ENCODE peak calls at places on chromosomes 11 and 22, in five cellular contexts. One of them, this sample, is unnamed.

GRCh38 chr11:118975771-118976709 is 4.5 kb downstream of the FOXR1 start:
- DNase-seq in neuronal stem cell: no peak
- DNase-seq in HCT116: no peak
- DNase-seq in fibroblast of lung: peak
- DNase-seq in keratinocyte: no peak
- DNase-seq in this sample: no peak

GRCh38 chr11:70164705-70165104 is 38.4 kb upstream of the FADD start:
- DNase-seq in fibroblast of lung: no peak
- DNase-seq in HCT116: no peak
- DNase-seq in neuronal stem cell: no peak
- DNase-seq in keratinocyte: no peak
- DNase-seq in this sample: no peak

GRCh38 chr11:78478536-78478935 is 60.9 kb upstream of the GAB2 start:
- DNase-seq in neuronal stem cell: no peak
- DNase-seq in fibroblast of lung: no peak
- DNase-seq in keratinocyte: no peak
- DNase-seq in HCT116: no peak
- DNase-seq in this sample: no peak

GRCh38 chr11:92295175-92296137 is 70.8 kb downstream of the FAT3 start:
- DNase-seq in neuronal stem cell: no peak
- DNase-seq in HCT116: no peak
- DNase-seq in fibroblast of lung: peak
- DNase-seq in keratinocyte: no peak
- DNase-seq in this sample: no peak

GRCh38 chr22:38271927-38272372 is 860 bp downstream of the TMEM184B start:
- DNase-seq in HCT116: no peak
- DNase-seq in fibroblast of lung: no peak
- DNase-seq in neuronal stem cell: no peak
- DNase-seq in keratinocyte: no peak
- DNase-seq in this sample: no peak

GRCh38 chr11:45560153-45560934 is 105.1 kb downstream of the CHST1 start:
- DNase-seq in keratinocyte: no peak
- DNase-seq in neuronal stem cell: no peak
- DNase-seq in HCT116: no peak
- DNase-seq in fibroblast of lung: no peak
- DNase-seq in this sample: peak

GRCh38 chr11:24661313-24661712 is 164.5 kb downstream of the LUZP2 start:
- DNase-seq in fibroblast of lung: no peak
- DNase-seq in neuronal stem cell: no peak
- DNase-seq in HCT116: no peak
- DNase-seq in keratinocyte: no peak
- DNase-seq in this sample: peak

GRCh38 chr11:46511352-46511751 is 82.5 kb downstream of the AMBRA1 start:
- DNase-seq in keratinocyte: no peak
- DNase-seq in fibroblast of lung: no peak
- DNase-seq in neuronal stem cell: no peak
- DNase-seq in HCT116: no peak
- DNase-seq in this sample: no peak

GRCh38 chr11:69377953-69378302 is 84.0 kb downstream of the MYEOV start:
- DNase-seq in HCT116: no peak
- DNase-seq in fibroblast of lung: no peak
- DNase-seq in keratinocyte: no peak
- DNase-seq in neuronal stem cell: no peak
- DNase-seq in this sample: no peak

GRCh38 chr22:43848366-43849171 is 13.7 kb downstream of the SULT4A1 start:
- DNase-seq in neuronal stem cell: no peak
- DNase-seq in keratinocyte: no peak
- DNase-seq in fibroblast of lung: peak
- DNase-seq in HCT116: peak
- DNase-seq in this sample: peak

DNA sequence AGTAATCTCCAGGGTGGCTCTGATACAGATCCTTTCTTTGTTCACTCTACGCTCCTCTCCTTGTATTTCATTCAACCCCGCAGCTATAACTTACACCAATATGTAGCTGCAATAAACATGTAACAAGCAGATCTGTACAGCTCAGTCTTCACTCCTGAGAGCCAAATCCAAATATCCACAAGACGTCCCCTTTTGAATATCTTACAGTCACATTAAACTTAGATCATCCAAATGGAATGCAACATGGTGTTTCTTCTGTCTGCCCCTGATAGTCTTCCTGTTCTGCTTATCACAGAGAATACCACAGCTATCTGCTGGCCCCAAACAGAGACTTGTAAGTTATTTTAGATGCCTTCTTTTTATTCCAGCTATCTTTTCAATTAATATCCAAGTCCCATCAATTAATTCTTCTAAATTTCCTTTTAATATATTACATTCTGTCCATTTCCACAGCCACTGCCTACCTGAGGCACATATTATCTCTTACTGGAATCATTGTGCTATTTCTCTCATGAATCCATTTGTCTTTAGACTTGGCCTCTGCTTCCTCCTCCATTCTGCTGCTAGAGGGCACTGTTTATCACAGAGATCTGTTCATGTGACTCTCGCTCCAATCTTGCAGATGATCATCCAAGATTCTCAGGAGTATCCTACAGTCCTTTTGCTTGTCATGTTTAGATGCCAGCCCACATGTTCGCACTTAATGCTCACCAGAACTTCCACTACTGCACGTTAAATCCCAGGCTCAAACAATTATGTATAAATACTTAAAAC is 908.6 kb downstream of the NTM start:
- DNase-seq in fibroblast of lung: peak
- DNase-seq in HCT116: no peak
- DNase-seq in neuronal stem cell: no peak
- DNase-seq in keratinocyte: no peak
- DNase-seq in this sample: no peak
- H2AFZ ChIP-seq in fibroblast of lung: no peak
- H2AFZ ChIP-seq in HCT116: no peak
- H2AFZ ChIP-seq in neuronal stem cell: no peak
- H2AFZ ChIP-seq in keratinocyte: no peak
- H2AFZ ChIP-seq in this sample: peak

GRCh38 chr22:46593211-46593676 is 26.9 kb upstream of the GRAMD4 start:
- DNase-seq in neuronal stem cell: no peak
- DNase-seq in HCT116: no peak
- DNase-seq in keratinocyte: no peak
- DNase-seq in fibroblast of lung: peak
- DNase-seq in this sample: no peak
- H2AFZ ChIP-seq in neuronal stem cell: no peak
- H2AFZ ChIP-seq in HCT116: no peak
- H2AFZ ChIP-seq in keratinocyte: no peak
- H2AFZ ChIP-seq in fibroblast of lung: no peak
- H2AFZ ChIP-seq in this sample: no peak

GRCh38 chr11:8205566-8205965 is 36.7 kb upstream of the RIC3 start:
- DNase-seq in neuronal stem cell: no peak
- DNase-seq in keratinocyte: no peak
- DNase-seq in HCT116: no peak
- DNase-seq in fibroblast of lung: no peak
- DNase-seq in this sample: no peak

GRCh38 chr11:8204596-8204995 is 35.8 kb upstream of the RIC3 start:
- DNase-seq in HCT116: no peak
- DNase-seq in fibroblast of lung: no peak
- DNase-seq in neuronal stem cell: no peak
- DNase-seq in keratinocyte: no peak
- DNase-seq in this sample: no peak

GRCh38 chr11:8206251-8207079 is 37.6 kb upstream of the RIC3 start:
- DNase-seq in keratinocyte: no peak
- DNase-seq in HCT116: no peak
- DNase-seq in neuronal stem cell: no peak
- DNase-seq in fibroblast of lung: peak
- DNase-seq in this sample: peak

GRCh38 chr11:8209208-8209807 is 40.5 kb upstream of the RIC3 start:
- DNase-seq in keratinocyte: no peak
- DNase-seq in fibroblast of lung: no peak
- DNase-seq in HCT116: no peak
- DNase-seq in neuronal stem cell: no peak
- DNase-seq in this sample: no peak

GRCh38 chr11:8207080-8208000 is 38.5 kb upstream of the RIC3 start:
- DNase-seq in HCT116: no peak
- DNase-seq in neuronal stem cell: no peak
- DNase-seq in fibroblast of lung: peak
- DNase-seq in keratinocyte: no peak
- DNase-seq in this sample: peak
- H2AFZ ChIP-seq in HCT116: no peak
- H2AFZ ChIP-seq in neuronal stem cell: peak
- H2AFZ ChIP-seq in fibroblast of lung: no peak
- H2AFZ ChIP-seq in keratinocyte: no peak
- H2AFZ ChIP-seq in this sample: no peak

GRCh38 chr11:128052912-128053641 is 534.3 kb downstream of the ETS1 start:
- DNase-seq in neuronal stem cell: no peak
- DNase-seq in fibroblast of lung: peak
- DNase-seq in HCT116: no peak
- DNase-seq in keratinocyte: no peak
- DNase-seq in this sample: peak
- H2AFZ ChIP-seq in neuronal stem cell: peak
- H2AFZ ChIP-seq in fibroblast of lung: peak
- H2AFZ ChIP-seq in HCT116: no peak
- H2AFZ ChIP-seq in keratinocyte: peak
- H2AFZ ChIP-seq in this sample: peak

GRCh38 chr22:31313366-31314147 is 21.3 kb upstream of the PIK3IP1 start:
- DNase-seq in fibroblast of lung: peak
- DNase-seq in neuronal stem cell: peak
- DNase-seq in keratinocyte: peak
- DNase-seq in HCT116: peak
- DNase-seq in this sample: peak
- H2AFZ ChIP-seq in fibroblast of lung: peak
- H2AFZ ChIP-seq in neuronal stem cell: peak
- H2AFZ ChIP-seq in keratinocyte: peak
- H2AFZ ChIP-seq in HCT116: peak
- H2AFZ ChIP-seq in this sample: peak

GRCh38 chr11:73140213-73141030 is 1.7 kb downstream of the FCHSD2 start:
- DNase-seq in fibroblast of lung: peak
- DNase-seq in HCT116: no peak
- DNase-seq in neuronal stem cell: peak
- DNase-seq in keratinocyte: no peak
- DNase-seq in this sample: peak
- H2AFZ ChIP-seq in fibroblast of lung: peak
- H2AFZ ChIP-seq in HCT116: no peak
- H2AFZ ChIP-seq in neuronal stem cell: peak
- H2AFZ ChIP-seq in keratinocyte: peak
- H2AFZ ChIP-seq in this sample: peak

GRCh38 chr11:30019481-30019880 is 2.7 kb upstream of the KCNA4 start:
- DNase-seq in fibroblast of lung: no peak
- DNase-seq in HCT116: no peak
- DNase-seq in neuronal stem cell: no peak
- DNase-seq in keratinocyte: no peak
- DNase-seq in this sample: no peak
- H2AFZ ChIP-seq in fibroblast of lung: no peak
- H2AFZ ChIP-seq in HCT116: no peak
- H2AFZ ChIP-seq in neuronal stem cell: no peak
- H2AFZ ChIP-seq in keratinocyte: no peak
- H2AFZ ChIP-seq in this sample: no peak

GRCh38 chr11:1217151-1217550 is 5.7 kb upstream of the MUC5B start:
- DNase-seq in HCT116: no peak
- DNase-seq in neuronal stem cell: no peak
- DNase-seq in keratinocyte: no peak
- DNase-seq in fibroblast of lung: no peak
- DNase-seq in this sample: no peak
- H2AFZ ChIP-seq in HCT116: no peak
- H2AFZ ChIP-seq in neuronal stem cell: no peak
- H2AFZ ChIP-seq in keratinocyte: no peak
- H2AFZ ChIP-seq in fibroblast of lung: no peak
- H2AFZ ChIP-seq in this sample: no peak

GRCh38 chr11:11501546-11502274 is 120.1 kb downstream of the GALNT18 start:
- DNase-seq in HCT116: no peak
- DNase-seq in keratinocyte: no peak
- DNase-seq in neuronal stem cell: no peak
- DNase-seq in fibroblast of lung: no peak
- DNase-seq in this sample: no peak

GRCh38 chr11:11496879-11497278 is 124.9 kb downstream of the GALNT18 start:
- DNase-seq in fibroblast of lung: no peak
- DNase-seq in HCT116: no peak
- DNase-seq in neuronal stem cell: no peak
- DNase-seq in keratinocyte: no peak
- DNase-seq in this sample: no peak

GRCh38 chr11:11500744-11501487 is 120.9 kb downstream of the GALNT18 start:
- DNase-seq in fibroblast of lung: no peak
- DNase-seq in HCT116: no peak
- DNase-seq in keratinocyte: no peak
- DNase-seq in neuronal stem cell: no peak
- DNase-seq in this sample: no peak

GRCh38 chr11:11498195-11498594 is 123.6 kb downstream of the GALNT18 start:
- DNase-seq in neuronal stem cell: no peak
- DNase-seq in keratinocyte: no peak
- DNase-seq in HCT116: no peak
- DNase-seq in fibroblast of lung: no peak
- DNase-seq in this sample: no peak

GRCh38 chr11:11499300-11499699 is 122.5 kb downstream of the GALNT18 start:
- DNase-seq in neuronal stem cell: no peak
- DNase-seq in HCT116: no peak
- DNase-seq in keratinocyte: no peak
- DNase-seq in fibroblast of lung: no peak
- DNase-seq in this sample: no peak
- H2AFZ ChIP-seq in neuronal stem cell: no peak
- H2AFZ ChIP-seq in HCT116: no peak
- H2AFZ ChIP-seq in keratinocyte: no peak
- H2AFZ ChIP-seq in fibroblast of lung: no peak
- H2AFZ ChIP-seq in this sample: no peak

This sample was measured in SK-N-SH.